ENCODE peak calls at places on chromosomes 11 and 22, in ten cellular contexts. One of them, this sample, is unnamed.
A peak's percentile ranks its signal among the peaks of the same experiment; 100 is the strongest.

GRCh38 chr22:46484156-46484860 is 53.1 kb downstream of the CELSR1 start:
- DNase-seq in AG10803: no peak
- DNase-seq in iris pigment epithelial cell: no peak
- DNase-seq in body of pancreas: no peak
- DNase-seq in B cell: no peak
- DNase-seq in activated T-helper 1 cell treated with Interleukin-2 at 50 U/mL for 16 hours: no peak
- DNase-seq in NCI-H1436 treated with DMSO at 0.1 percent for 48 hours: no peak
- DNase-seq in activated T-cell treated with anti-CD3 and anti-CD28 coated beads for 24 hours: no peak
- DNase-seq in stimulated activated CD4-positive, alpha-beta T cell treated with anti-CD3 and anti-CD28 coated beads, Interleukin-15, amount 100 ng/mL, for 24 hours: no peak
- DNase-seq in nephron progenitor cell: no peak
- DNase-seq in this sample: no peak

GRCh38 chr11:68714047-68714856 is 29.9 kb downstream of the GAL start:
- DNase-seq in B cell: no peak
- DNase-seq in NCI-H1436 treated with DMSO at 0.1 percent for 48 hours: no peak
- DNase-seq in nephron progenitor cell: peak; percentile 51
- DNase-seq in iris pigment epithelial cell: no peak
- DNase-seq in AG10803: no peak
- DNase-seq in activated T-cell treated with anti-CD3 and anti-CD28 coated beads for 24 hours: no peak
- DNase-seq in body of pancreas: no peak
- DNase-seq in activated T-helper 1 cell treated with Interleukin-2 at 50 U/mL for 16 hours: no peak
- DNase-seq in stimulated activated CD4-positive, alpha-beta T cell treated with anti-CD3 and anti-CD28 coated beads, Interleukin-15, amount 100 ng/mL, for 24 hours: no peak
- DNase-seq in this sample: no peak

GRCh38 chr22:46710842-46711241 is 27.2 kb downstream of the CERK start:
- DNase-seq in activated T-cell treated with anti-CD3 and anti-CD28 coated beads for 24 hours: no peak
- DNase-seq in activated T-helper 1 cell treated with Interleukin-2 at 50 U/mL for 16 hours: no peak
- DNase-seq in body of pancreas: no peak
- DNase-seq in iris pigment epithelial cell: no peak
- DNase-seq in B cell: no peak
- DNase-seq in AG10803: no peak
- DNase-seq in NCI-H1436 treated with DMSO at 0.1 percent for 48 hours: no peak
- DNase-seq in stimulated activated CD4-positive, alpha-beta T cell treated with anti-CD3 and anti-CD28 coated beads, Interleukin-15, amount 100 ng/mL, for 24 hours: peak; percentile 20
- DNase-seq in nephron progenitor cell: no peak
- DNase-seq in this sample: no peak

GRCh38 chr22:17381237-17381913 is 12.1 kb downstream of the CECR2 start:
- DNase-seq in body of pancreas: no peak
- DNase-seq in activated T-cell treated with anti-CD3 and anti-CD28 coated beads for 24 hours: no peak
- DNase-seq in activated T-helper 1 cell treated with Interleukin-2 at 50 U/mL for 16 hours: no peak
- DNase-seq in B cell: no peak
- DNase-seq in NCI-H1436 treated with DMSO at 0.1 percent for 48 hours: no peak
- DNase-seq in iris pigment epithelial cell: no peak
- DNase-seq in stimulated activated CD4-positive, alpha-beta T cell treated with anti-CD3 and anti-CD28 coated beads, Interleukin-15, amount 100 ng/mL, for 24 hours: no peak
- DNase-seq in nephron progenitor cell: no peak
- DNase-seq in AG10803: no peak
- DNase-seq in this sample: no peak

GRCh38 chr11:68032997-68033707 is 2.7 kb downstream of the NDUFS8 start:
- DNase-seq in AG10803: no peak
- DNase-seq in B cell: no peak
- DNase-seq in nephron progenitor cell: no peak
- DNase-seq in activated T-helper 1 cell treated with Interleukin-2 at 50 U/mL for 16 hours: no peak
- DNase-seq in activated T-cell treated with anti-CD3 and anti-CD28 coated beads for 24 hours: no peak
- DNase-seq in stimulated activated CD4-positive, alpha-beta T cell treated with anti-CD3 and anti-CD28 coated beads, Interleukin-15, amount 100 ng/mL, for 24 hours: no peak
- DNase-seq in iris pigment epithelial cell: no peak
- DNase-seq in body of pancreas: no peak
- DNase-seq in NCI-H1436 treated with DMSO at 0.1 percent for 48 hours: no peak
- DNase-seq in this sample: no peak

GRCh38 chr11:110919241-110919893 is 207.1 kb upstream of the ARHGAP20 start:
- DNase-seq in NCI-H1436 treated with DMSO at 0.1 percent for 48 hours: no peak
- DNase-seq in nephron progenitor cell: no peak
- DNase-seq in activated T-cell treated with anti-CD3 and anti-CD28 coated beads for 24 hours: no peak
- DNase-seq in iris pigment epithelial cell: no peak
- DNase-seq in activated T-helper 1 cell treated with Interleukin-2 at 50 U/mL for 16 hours: no peak
- DNase-seq in body of pancreas: no peak
- DNase-seq in B cell: peak; percentile 27
- DNase-seq in AG10803: no peak
- DNase-seq in stimulated activated CD4-positive, alpha-beta T cell treated with anti-CD3 and anti-CD28 coated beads, Interleukin-15, amount 100 ng/mL, for 24 hours: no peak
- DNase-seq in this sample: no peak

GRCh38 chr11:103007521-103007920 is 52.0 kb upstream of the MMP13 start:
- DNase-seq in stimulated activated CD4-positive, alpha-beta T cell treated with anti-CD3 and anti-CD28 coated beads, Interleukin-15, amount 100 ng/mL, for 24 hours: no peak
- DNase-seq in AG10803: peak; percentile 43
- DNase-seq in nephron progenitor cell: no peak
- DNase-seq in B cell: no peak
- DNase-seq in activated T-cell treated with anti-CD3 and anti-CD28 coated beads for 24 hours: no peak
- DNase-seq in NCI-H1436 treated with DMSO at 0.1 percent for 48 hours: no peak
- DNase-seq in body of pancreas: no peak
- DNase-seq in activated T-helper 1 cell treated with Interleukin-2 at 50 U/mL for 16 hours: no peak
- DNase-seq in iris pigment epithelial cell: no peak
- DNase-seq in this sample: no peak

GRCh38 chr22:29344137-29344536 is 28.6 kb upstream of the RASL10A start:
- DNase-seq in activated T-cell treated with anti-CD3 and anti-CD28 coated beads for 24 hours: no peak
- DNase-seq in B cell: no peak
- DNase-seq in nephron progenitor cell: no peak
- DNase-seq in activated T-helper 1 cell treated with Interleukin-2 at 50 U/mL for 16 hours: no peak
- DNase-seq in stimulated activated CD4-positive, alpha-beta T cell treated with anti-CD3 and anti-CD28 coated beads, Interleukin-15, amount 100 ng/mL, for 24 hours: no peak
- DNase-seq in NCI-H1436 treated with DMSO at 0.1 percent for 48 hours: no peak
- DNase-seq in AG10803: peak; percentile 95
- DNase-seq in iris pigment epithelial cell: peak; percentile 98
- DNase-seq in body of pancreas: peak; percentile 85
- DNase-seq in this sample: peak; percentile 90

GRCh38 chr11:110777765-110778164 is 65.5 kb upstream of the ARHGAP20 start:
- DNase-seq in stimulated activated CD4-positive, alpha-beta T cell treated with anti-CD3 and anti-CD28 coated beads, Interleukin-15, amount 100 ng/mL, for 24 hours: no peak
- DNase-seq in B cell: no peak
- DNase-seq in body of pancreas: no peak
- DNase-seq in NCI-H1436 treated with DMSO at 0.1 percent for 48 hours: no peak
- DNase-seq in iris pigment epithelial cell: peak; percentile 88
- DNase-seq in nephron progenitor cell: no peak
- DNase-seq in activated T-helper 1 cell treated with Interleukin-2 at 50 U/mL for 16 hours: no peak
- DNase-seq in AG10803: peak; percentile 9
- DNase-seq in activated T-cell treated with anti-CD3 and anti-CD28 coated beads for 24 hours: no peak
- DNase-seq in this sample: peak; percentile 52